ENCODE peak calls at places on chromosomes 5 and 9, in seven cellular contexts. One of them, this sample, is unnamed.

GRCh38 chr9:137680445-137681358 is 61.9 kb downstream of the EHMT1 start:
- DNase-seq in left ventricle myocardium inferior: no peak
- DNase-seq in endothelial cell: no peak
- DNase-seq in brain microvascular endothelial cell: no peak
- DNase-seq in uterus: no peak
- DNase-seq in GM12878: no peak
- DNase-seq in mesothelial cell of epicardium: no peak
- DNase-seq in this sample: no peak

GRCh38 chr9:121242219-121242954 is 25.6 kb upstream of the GSN start:
- DNase-seq in left ventricle myocardium inferior: no peak
- DNase-seq in endothelial cell: no peak
- DNase-seq in brain microvascular endothelial cell: peak; percentile 47
- DNase-seq in uterus: no peak
- DNase-seq in GM12878: no peak
- DNase-seq in mesothelial cell of epicardium: no peak
- DNase-seq in this sample: no peak

GRCh38 chr5:73032635-73033034 is 76.8 kb downstream of the FCHO2 start:
- DNase-seq in left ventricle myocardium inferior: no peak
- DNase-seq in endothelial cell: no peak
- DNase-seq in brain microvascular endothelial cell: no peak
- DNase-seq in uterus: no peak
- DNase-seq in GM12878: no peak
- DNase-seq in mesothelial cell of epicardium: no peak
- DNase-seq in this sample: no peak

GRCh38 chr5:116778015-116778414 is 203.4 kb upstream of the SEMA6A start:
- DNase-seq in left ventricle myocardium inferior: no peak
- DNase-seq in endothelial cell: peak; percentile 14
- DNase-seq in brain microvascular endothelial cell: no peak
- DNase-seq in uterus: no peak
- DNase-seq in GM12878: no peak
- DNase-seq in mesothelial cell of epicardium: no peak
- DNase-seq in this sample: no peak

GRCh38 chr5:54868511-54869483 is 116.6 kb downstream of the ESM1 start:
- DNase-seq in left ventricle myocardium inferior: no peak
- DNase-seq in endothelial cell: no peak
- DNase-seq in brain microvascular endothelial cell: no peak
- DNase-seq in uterus: no peak
- DNase-seq in GM12878: no peak
- DNase-seq in mesothelial cell of epicardium: no peak
- DNase-seq in this sample: no peak

GRCh38 chr9:70144131-70144503 is 100.5 kb downstream of the MAMDC2 start:
- DNase-seq in left ventricle myocardium inferior: no peak
- DNase-seq in endothelial cell: no peak
- DNase-seq in brain microvascular endothelial cell: no peak
- DNase-seq in uterus: no peak
- DNase-seq in GM12878: no peak
- DNase-seq in mesothelial cell of epicardium: no peak
- DNase-seq in this sample: no peak

GRCh38 chr9:78029601-78030552 is 1.7 kb downstream of the GNAQ start:
- DNase-seq in left ventricle myocardium inferior: no peak
- DNase-seq in endothelial cell: no peak
- DNase-seq in brain microvascular endothelial cell: no peak
- DNase-seq in uterus: peak; percentile 27
- DNase-seq in GM12878: no peak
- DNase-seq in mesothelial cell of epicardium: no peak
- DNase-seq in this sample: no peak

GRCh38 chr5:169450464-169450863 is 133.1 kb upstream of the SPDL1 start:
- DNase-seq in left ventricle myocardium inferior: no peak
- DNase-seq in endothelial cell: no peak
- DNase-seq in brain microvascular endothelial cell: no peak
- DNase-seq in uterus: no peak
- DNase-seq in GM12878: no peak
- DNase-seq in mesothelial cell of epicardium: no peak
- DNase-seq in this sample: no peak

GRCh38 chr5:168788786-168789185 is 209.6 kb upstream of the PANK3 start:
- DNase-seq in left ventricle myocardium inferior: no peak
- DNase-seq in endothelial cell: no peak
- DNase-seq in brain microvascular endothelial cell: no peak
- DNase-seq in uterus: no peak
- DNase-seq in GM12878: no peak
- DNase-seq in mesothelial cell of epicardium: no peak
- DNase-seq in this sample: no peak

GRCh38 chr5:252546-252945 is 18.9 kb upstream of the PDCD6 start:
- DNase-seq in left ventricle myocardium inferior: no peak
- DNase-seq in endothelial cell: no peak
- DNase-seq in brain microvascular endothelial cell: no peak
- DNase-seq in uterus: no peak
- DNase-seq in GM12878: no peak
- DNase-seq in mesothelial cell of epicardium: no peak
- DNase-seq in this sample: no peak

GRCh38 chr9:117722108-117722761 is 18.0 kb downstream of the TLR4 start:
- DNase-seq in left ventricle myocardium inferior: no peak
- DNase-seq in endothelial cell: no peak
- DNase-seq in brain microvascular endothelial cell: no peak
- DNase-seq in uterus: no peak
- DNase-seq in GM12878: no peak
- DNase-seq in mesothelial cell of epicardium: no peak
- DNase-seq in this sample: no peak

GRCh38 chr9:79686381-79687130 is 114.8 kb downstream of the TLE4 start:
- DNase-seq in left ventricle myocardium inferior: no peak
- DNase-seq in endothelial cell: no peak
- DNase-seq in brain microvascular endothelial cell: peak; percentile 85
- DNase-seq in uterus: peak; percentile 23
- DNase-seq in GM12878: no peak
- DNase-seq in mesothelial cell of epicardium: no peak
- DNase-seq in this sample: peak; percentile 88

GRCh38 chr9:34145165-34145564 is 18.7 kb upstream of the DCAF12 start:
- DNase-seq in left ventricle myocardium inferior: no peak
- DNase-seq in endothelial cell: no peak
- DNase-seq in brain microvascular endothelial cell: no peak
- DNase-seq in uterus: no peak
- DNase-seq in GM12878: no peak
- DNase-seq in mesothelial cell of epicardium: no peak
- DNase-seq in this sample: no peak

GRCh38 chr5:18312016-18312415 is 677.8 kb downstream of the TAF11L14 start:
- DNase-seq in left ventricle myocardium inferior: no peak
- DNase-seq in endothelial cell: no peak
- DNase-seq in brain microvascular endothelial cell: no peak
- DNase-seq in uterus: no peak
- DNase-seq in GM12878: no peak
- DNase-seq in mesothelial cell of epicardium: no peak
- DNase-seq in this sample: no peak

DNA sequence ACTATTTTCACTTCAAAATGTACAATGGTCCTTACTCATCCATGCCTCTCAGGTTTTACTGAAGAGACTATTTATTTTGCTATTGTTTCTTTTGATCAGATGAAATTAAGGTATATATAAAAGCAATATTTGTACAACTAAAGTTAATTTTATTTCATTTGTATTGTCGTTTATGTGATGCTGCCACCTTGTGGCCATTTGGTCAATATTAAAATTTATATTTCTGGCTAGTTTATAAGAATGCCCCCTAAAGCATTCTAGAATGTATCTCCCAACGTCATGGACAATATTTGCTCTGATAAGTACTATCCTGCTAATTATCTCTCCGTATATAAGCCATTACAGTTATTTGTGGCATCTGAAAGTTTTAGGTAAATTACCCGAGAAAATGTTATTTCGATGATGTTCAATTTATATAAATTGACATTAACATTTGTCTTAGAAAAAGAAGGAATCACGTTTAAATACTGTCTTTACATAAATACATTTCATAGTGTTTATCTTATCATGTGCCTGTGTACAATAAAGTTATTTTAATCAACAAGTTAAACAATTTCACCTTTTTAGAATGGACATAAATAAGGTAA is 680.0 kb downstream of the TAF11L14 start:
- DNase-seq in left ventricle myocardium inferior: no peak
- DNase-seq in endothelial cell: no peak
- DNase-seq in brain microvascular endothelial cell: no peak
- DNase-seq in uterus: no peak
- DNase-seq in GM12878: no peak
- DNase-seq in mesothelial cell of epicardium: no peak
- DNase-seq in this sample: no peak
- TF ChIP-seq CTCF in left ventricle myocardium inferior: peak; percentile 56
- TF ChIP-seq CTCF in endothelial cell: peak; percentile 93
- TF ChIP-seq CTCF in brain microvascular endothelial cell: peak; percentile 34
- TF ChIP-seq CTCF in uterus: peak; percentile 39
- TF ChIP-seq CTCF in GM12878: peak; percentile 35
- TF ChIP-seq CTCF in mesothelial cell of epicardium: peak; percentile 96
- TF ChIP-seq CTCF in this sample: peak; percentile 35

GRCh38 chr5:159951387-159951786 is 35.1 kb downstream of the ADRA1B start:
- DNase-seq in left ventricle myocardium inferior: no peak
- DNase-seq in endothelial cell: peak; percentile 25
- DNase-seq in brain microvascular endothelial cell: peak; percentile 38
- DNase-seq in uterus: no peak
- DNase-seq in GM12878: no peak
- DNase-seq in mesothelial cell of epicardium: no peak
- DNase-seq in this sample: no peak
- TF ChIP-seq CTCF in left ventricle myocardium inferior: no peak
- TF ChIP-seq CTCF in endothelial cell: no peak
- TF ChIP-seq CTCF in brain microvascular endothelial cell: no peak
- TF ChIP-seq CTCF in uterus: no peak
- TF ChIP-seq CTCF in GM12878: peak; percentile 37
- TF ChIP-seq CTCF in mesothelial cell of epicardium: no peak
- TF ChIP-seq CTCF in this sample: peak; percentile 21

GRCh38 chr5:22889714-22890113 is 36.6 kb upstream of the CDH12 start:
- DNase-seq in left ventricle myocardium inferior: no peak
- DNase-seq in endothelial cell: no peak
- DNase-seq in brain microvascular endothelial cell: no peak
- DNase-seq in uterus: no peak
- DNase-seq in GM12878: no peak
- DNase-seq in mesothelial cell of epicardium: no peak
- DNase-seq in this sample: no peak
- TF ChIP-seq CTCF in left ventricle myocardium inferior: peak; percentile 49
- TF ChIP-seq CTCF in endothelial cell: no peak
- TF ChIP-seq CTCF in brain microvascular endothelial cell: no peak
- TF ChIP-seq CTCF in uterus: no peak
- TF ChIP-seq CTCF in GM12878: peak; percentile 9
- TF ChIP-seq CTCF in mesothelial cell of epicardium: no peak
- TF ChIP-seq CTCF in this sample: no peak

GRCh38 chr9:36798350-36799065 is 225.8 kb downstream of the MELK start:
- DNase-seq in left ventricle myocardium inferior: no peak
- DNase-seq in endothelial cell: peak; percentile 38
- DNase-seq in brain microvascular endothelial cell: no peak
- DNase-seq in uterus: no peak
- DNase-seq in GM12878: no peak
- DNase-seq in mesothelial cell of epicardium: no peak
- DNase-seq in this sample: no peak
- TF ChIP-seq CTCF in left ventricle myocardium inferior: no peak
- TF ChIP-seq CTCF in endothelial cell: no peak
- TF ChIP-seq CTCF in brain microvascular endothelial cell: no peak
- TF ChIP-seq CTCF in uterus: no peak
- TF ChIP-seq CTCF in GM12878: peak; percentile 25
- TF ChIP-seq CTCF in mesothelial cell of epicardium: no peak
- TF ChIP-seq CTCF in this sample: peak; percentile 23